ENCODE peak calls at places on chromosomes 1 and 21, in ten cellular contexts. One of them, this sample, is unnamed.

GRCh38 chr1:111420377-111420776 is 7.2 kb downstream of the OVGP1 start:
- DNase-seq in brain microvascular endothelial cell: no peak
- DNase-seq in esophagus squamous epithelium: no peak
- DNase-seq in IMR-90: no peak
- DNase-seq in tibial nerve: no peak
- DNase-seq in tibial artery: no peak
- DNase-seq in cardiac muscle cell: no peak
- DNase-seq in uterus: no peak
- DNase-seq in GM06990: no peak
- DNase-seq in breast epithelium: no peak
- DNase-seq in this sample: no peak

GRCh38 chr1:246971322-246971721 is 36.5 kb downstream of the ZNF695 start:
- DNase-seq in brain microvascular endothelial cell: peak
- DNase-seq in esophagus squamous epithelium: no peak
- DNase-seq in IMR-90: peak
- DNase-seq in tibial nerve: peak
- DNase-seq in tibial artery: peak
- DNase-seq in cardiac muscle cell: peak
- DNase-seq in uterus: peak
- DNase-seq in GM06990: no peak
- DNase-seq in breast epithelium: no peak
- DNase-seq in this sample: peak

GRCh38 chr1:86704972-86705632 is 726 bp downstream of the SH3GLB1 start:
- DNase-seq in brain microvascular endothelial cell: peak
- DNase-seq in esophagus squamous epithelium: no peak
- DNase-seq in IMR-90: peak
- DNase-seq in tibial nerve: peak
- DNase-seq in tibial artery: peak
- DNase-seq in cardiac muscle cell: peak
- DNase-seq in uterus: peak
- DNase-seq in GM06990: no peak
- DNase-seq in breast epithelium: peak
- DNase-seq in this sample: peak

GRCh38 chr1:7784492-7785071 is 491 bp downstream of the PER3 start:
- DNase-seq in brain microvascular endothelial cell: no peak
- DNase-seq in esophagus squamous epithelium: no peak
- DNase-seq in IMR-90: no peak
- DNase-seq in tibial nerve: no peak
- DNase-seq in tibial artery: peak
- DNase-seq in cardiac muscle cell: peak
- DNase-seq in uterus: peak
- DNase-seq in GM06990: peak
- DNase-seq in breast epithelium: peak
- DNase-seq in this sample: no peak

GRCh38 chr1:6098303-6099215 is 52.9 kb downstream of the KCNAB2 start:
- DNase-seq in brain microvascular endothelial cell: no peak
- DNase-seq in esophagus squamous epithelium: no peak
- DNase-seq in IMR-90: no peak
- DNase-seq in tibial nerve: peak
- DNase-seq in tibial artery: no peak
- DNase-seq in cardiac muscle cell: peak
- DNase-seq in uterus: peak
- DNase-seq in GM06990: no peak
- DNase-seq in breast epithelium: no peak
- DNase-seq in this sample: no peak

GRCh38 chr1:152855661-152856060 is 4.1 kb upstream of the LCE7A start:
- DNase-seq in brain microvascular endothelial cell: no peak
- DNase-seq in esophagus squamous epithelium: no peak
- DNase-seq in IMR-90: no peak
- DNase-seq in tibial nerve: no peak
- DNase-seq in tibial artery: no peak
- DNase-seq in cardiac muscle cell: no peak
- DNase-seq in uterus: no peak
- DNase-seq in GM06990: no peak
- DNase-seq in breast epithelium: no peak
- DNase-seq in this sample: no peak

GRCh38 chr1:201329286-201329685 is 46.0 kb downstream of the PKP1 start:
- DNase-seq in brain microvascular endothelial cell: peak
- DNase-seq in esophagus squamous epithelium: no peak
- DNase-seq in IMR-90: peak
- DNase-seq in tibial nerve: no peak
- DNase-seq in tibial artery: no peak
- DNase-seq in cardiac muscle cell: peak
- DNase-seq in uterus: no peak
- DNase-seq in GM06990: no peak
- DNase-seq in breast epithelium: no peak
- DNase-seq in this sample: no peak

GRCh38 chr1:156081174-156082110 is 823 bp downstream of the MEX3A start:
- DNase-seq in brain microvascular endothelial cell: no peak
- DNase-seq in esophagus squamous epithelium: no peak
- DNase-seq in IMR-90: peak
- DNase-seq in tibial nerve: no peak
- DNase-seq in tibial artery: no peak
- DNase-seq in cardiac muscle cell: peak
- DNase-seq in uterus: no peak
- DNase-seq in GM06990: no peak
- DNase-seq in breast epithelium: no peak
- DNase-seq in this sample: no peak

GRCh38 chr21:44509539-44509938 is 30.5 kb downstream of the KRTAP10-1 start:
- DNase-seq in brain microvascular endothelial cell: no peak
- DNase-seq in esophagus squamous epithelium: no peak
- DNase-seq in IMR-90: no peak
- DNase-seq in tibial nerve: no peak
- DNase-seq in tibial artery: no peak
- DNase-seq in cardiac muscle cell: no peak
- DNase-seq in uterus: no peak
- DNase-seq in GM06990: no peak
- DNase-seq in breast epithelium: peak
- DNase-seq in this sample: peak

GRCh38 chr1:70353641-70354331 is 736 bp downstream of the ANKRD13C start:
- DNase-seq in brain microvascular endothelial cell: peak
- DNase-seq in esophagus squamous epithelium: no peak
- DNase-seq in IMR-90: peak
- DNase-seq in tibial nerve: no peak
- DNase-seq in tibial artery: no peak
- DNase-seq in cardiac muscle cell: peak
- DNase-seq in uterus: peak
- DNase-seq in GM06990: no peak
- DNase-seq in breast epithelium: no peak
- DNase-seq in this sample: peak

GRCh38 chr1:14932034-14932638 is 221.4 kb upstream of the TMEM51 start:
- DNase-seq in brain microvascular endothelial cell: no peak
- DNase-seq in esophagus squamous epithelium: no peak
- DNase-seq in IMR-90: no peak
- DNase-seq in tibial nerve: no peak
- DNase-seq in tibial artery: no peak
- DNase-seq in cardiac muscle cell: no peak
- DNase-seq in uterus: no peak
- DNase-seq in GM06990: no peak
- DNase-seq in breast epithelium: no peak
- DNase-seq in this sample: no peak

GRCh38 chr1:14928412-14928811 is 225.1 kb upstream of the TMEM51 start:
- DNase-seq in brain microvascular endothelial cell: no peak
- DNase-seq in esophagus squamous epithelium: no peak
- DNase-seq in IMR-90: no peak
- DNase-seq in tibial nerve: no peak
- DNase-seq in tibial artery: no peak
- DNase-seq in cardiac muscle cell: peak
- DNase-seq in uterus: no peak
- DNase-seq in GM06990: no peak
- DNase-seq in breast epithelium: no peak
- DNase-seq in this sample: no peak

GRCh38 chr1:14928886-14929546 is 224.5 kb upstream of the TMEM51 start:
- DNase-seq in brain microvascular endothelial cell: no peak
- DNase-seq in esophagus squamous epithelium: no peak
- DNase-seq in IMR-90: no peak
- DNase-seq in tibial nerve: no peak
- DNase-seq in tibial artery: no peak
- DNase-seq in cardiac muscle cell: no peak
- DNase-seq in uterus: no peak
- DNase-seq in GM06990: no peak
- DNase-seq in breast epithelium: no peak
- DNase-seq in this sample: no peak

GRCh38 chr1:14930224-14930965 is 223.2 kb upstream of the TMEM51 start:
- DNase-seq in brain microvascular endothelial cell: no peak
- DNase-seq in esophagus squamous epithelium: no peak
- DNase-seq in IMR-90: no peak
- DNase-seq in tibial nerve: no peak
- DNase-seq in tibial artery: no peak
- DNase-seq in cardiac muscle cell: no peak
- DNase-seq in uterus: no peak
- DNase-seq in GM06990: no peak
- DNase-seq in breast epithelium: no peak
- DNase-seq in this sample: no peak

DNA sequence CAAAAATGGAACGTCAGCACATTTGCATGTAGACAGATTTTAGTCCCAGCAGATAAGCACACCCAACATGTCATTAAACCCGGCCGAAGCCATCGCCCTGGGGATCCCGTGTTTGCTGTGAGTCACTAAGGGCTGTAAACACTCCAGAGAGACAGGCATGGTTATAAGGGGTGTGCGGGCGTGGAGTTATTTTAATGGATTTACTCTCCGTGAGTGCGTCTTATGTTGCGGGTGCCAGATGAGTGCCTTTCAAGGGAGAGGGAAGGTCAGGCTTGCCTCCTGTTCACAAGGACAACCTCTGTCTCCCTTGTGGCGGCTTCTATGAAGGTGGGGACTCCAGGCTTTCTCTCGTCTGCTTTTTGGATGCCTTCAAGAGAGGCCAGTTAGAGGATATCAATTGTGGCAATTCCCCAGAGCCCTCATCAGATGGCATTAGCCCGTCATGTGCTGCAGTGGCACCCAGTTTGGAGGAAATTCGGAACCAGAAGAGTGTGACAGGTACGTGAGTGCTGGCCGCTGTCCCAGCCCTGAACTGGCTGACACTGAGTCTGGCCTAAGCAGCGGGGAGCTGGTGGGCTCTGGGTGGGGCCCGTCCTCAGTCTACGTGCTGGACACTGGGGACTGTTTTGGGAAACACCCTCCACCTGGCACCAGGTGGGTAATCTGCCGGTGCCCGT is 223.9 kb upstream of the TMEM51 start:
- DNase-seq in brain microvascular endothelial cell: peak
- DNase-seq in esophagus squamous epithelium: no peak
- DNase-seq in IMR-90: peak
- DNase-seq in tibial nerve: no peak
- DNase-seq in tibial artery: no peak
- DNase-seq in cardiac muscle cell: peak
- DNase-seq in uterus: no peak
- DNase-seq in GM06990: no peak
- DNase-seq in breast epithelium: no peak
- DNase-seq in this sample: no peak
- H3K4me3 ChIP-seq in brain microvascular endothelial cell: no peak
- H3K4me3 ChIP-seq in esophagus squamous epithelium: no peak
- H3K4me3 ChIP-seq in IMR-90: no peak
- H3K4me3 ChIP-seq in tibial nerve: no peak
- H3K4me3 ChIP-seq in tibial artery: no peak
- H3K4me3 ChIP-seq in cardiac muscle cell: no peak
- H3K4me3 ChIP-seq in uterus: no peak
- H3K4me3 ChIP-seq in GM06990: no peak
- H3K4me3 ChIP-seq in breast epithelium: no peak
- H3K4me3 ChIP-seq in this sample: no peak

DNA sequence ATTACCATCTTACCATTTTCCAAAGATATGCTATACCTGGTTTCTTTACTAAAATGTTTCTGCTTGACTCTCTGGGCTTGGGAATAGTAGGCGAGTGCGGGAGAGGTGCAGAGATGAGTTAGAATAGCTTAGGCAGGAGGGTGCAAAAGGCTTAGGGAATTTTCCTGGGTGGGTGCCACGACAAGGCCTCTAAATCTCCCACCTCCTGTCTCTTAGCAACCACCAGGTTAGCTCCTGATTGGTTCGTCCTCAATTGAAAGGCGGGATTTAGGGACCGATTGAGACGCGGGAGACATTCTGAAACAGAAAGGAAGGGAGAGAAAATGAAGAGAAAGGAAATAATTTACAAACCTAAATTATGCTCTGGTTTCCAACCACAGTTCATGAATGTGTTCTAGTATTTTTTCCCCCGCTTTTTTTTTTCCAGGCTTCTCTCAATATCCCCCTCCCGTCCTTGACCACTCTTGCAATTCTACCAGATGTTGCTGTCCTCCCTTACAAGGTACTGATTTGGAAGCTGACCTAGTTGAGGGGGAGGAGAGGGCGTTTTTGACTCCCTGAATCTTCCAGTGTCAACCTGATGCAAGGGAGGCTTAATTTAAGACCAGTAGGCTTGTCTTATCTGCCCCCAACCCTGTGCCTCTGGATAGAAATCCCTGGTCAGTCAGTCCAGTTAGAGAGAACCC is 3.2 kb downstream of the ACKR1 start:
- DNase-seq in brain microvascular endothelial cell: no peak
- DNase-seq in esophagus squamous epithelium: no peak
- DNase-seq in IMR-90: no peak
- DNase-seq in tibial nerve: no peak
- DNase-seq in tibial artery: no peak
- DNase-seq in cardiac muscle cell: peak
- DNase-seq in uterus: no peak
- DNase-seq in GM06990: no peak
- DNase-seq in breast epithelium: no peak
- DNase-seq in this sample: no peak
- H3K4me3 ChIP-seq in brain microvascular endothelial cell: no peak
- H3K4me3 ChIP-seq in esophagus squamous epithelium: peak
- H3K4me3 ChIP-seq in IMR-90: no peak
- H3K4me3 ChIP-seq in tibial nerve: no peak
- H3K4me3 ChIP-seq in tibial artery: no peak
- H3K4me3 ChIP-seq in cardiac muscle cell: no peak
- H3K4me3 ChIP-seq in uterus: peak
- H3K4me3 ChIP-seq in GM06990: no peak
- H3K4me3 ChIP-seq in breast epithelium: no peak
- H3K4me3 ChIP-seq in this sample: no peak

DNA sequence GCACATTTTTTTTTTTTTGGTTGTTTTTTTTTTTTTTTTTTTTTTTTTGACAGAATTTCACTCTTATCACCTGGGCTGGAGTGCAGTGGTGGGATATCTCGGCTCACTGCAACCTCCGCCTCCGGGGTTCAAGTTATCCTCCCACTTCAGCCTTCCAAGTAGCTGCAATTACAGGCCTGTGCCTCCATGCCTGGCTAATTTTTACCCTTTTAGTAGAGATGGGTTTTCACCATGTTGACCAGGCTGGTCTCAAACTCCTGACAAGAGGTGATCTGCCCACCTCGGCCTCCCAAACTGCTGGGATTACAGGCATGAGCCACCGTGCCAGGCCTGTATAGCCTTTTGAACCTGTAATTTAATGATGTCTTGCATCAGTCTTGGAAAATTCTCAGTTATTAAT is 25.0 kb downstream of the CR1 start:
- DNase-seq in brain microvascular endothelial cell: no peak
- DNase-seq in esophagus squamous epithelium: no peak
- DNase-seq in IMR-90: no peak
- DNase-seq in tibial nerve: no peak
- DNase-seq in tibial artery: no peak
- DNase-seq in cardiac muscle cell: no peak
- DNase-seq in uterus: no peak
- DNase-seq in GM06990: no peak
- DNase-seq in breast epithelium: no peak
- DNase-seq in this sample: no peak
- H3K4me3 ChIP-seq in brain microvascular endothelial cell: no peak
- H3K4me3 ChIP-seq in esophagus squamous epithelium: no peak
- H3K4me3 ChIP-seq in IMR-90: no peak
- H3K4me3 ChIP-seq in tibial nerve: no peak
- H3K4me3 ChIP-seq in tibial artery: no peak
- H3K4me3 ChIP-seq in cardiac muscle cell: no peak
- H3K4me3 ChIP-seq in uterus: no peak
- H3K4me3 ChIP-seq in GM06990: no peak
- H3K4me3 ChIP-seq in breast epithelium: no peak
- H3K4me3 ChIP-seq in this sample: no peak

GRCh38 chr1:29758764-29759499 is 522.6 kb downstream of the PTPRU start:
- DNase-seq in brain microvascular endothelial cell: no peak
- DNase-seq in esophagus squamous epithelium: no peak
- DNase-seq in IMR-90: no peak
- DNase-seq in tibial nerve: no peak
- DNase-seq in tibial artery: no peak
- DNase-seq in cardiac muscle cell: no peak
- DNase-seq in uterus: no peak
- DNase-seq in GM06990: no peak
- DNase-seq in breast epithelium: peak
- DNase-seq in this sample: no peak
- H3K4me3 ChIP-seq in brain microvascular endothelial cell: no peak
- H3K4me3 ChIP-seq in esophagus squamous epithelium: no peak
- H3K4me3 ChIP-seq in IMR-90: no peak
- H3K4me3 ChIP-seq in tibial nerve: no peak
- H3K4me3 ChIP-seq in tibial artery: no peak
- H3K4me3 ChIP-seq in cardiac muscle cell: no peak
- H3K4me3 ChIP-seq in uterus: no peak
- H3K4me3 ChIP-seq in GM06990: no peak
- H3K4me3 ChIP-seq in breast epithelium: no peak
- H3K4me3 ChIP-seq in this sample: no peak